ENCODE peak calls at places on chromosomes 6 and 20, in four cellular contexts. One of them, this sample, is unnamed.
A peak's percentile ranks its signal among the peaks of the same experiment; 100 is the strongest.

GRCh38 chr6:83884523-83884922 is 25.0 kb downstream of the CYB5R4 start:
- DNase-seq in stimulated activated CD8-positive, alpha-beta memory T cell treated with anti-CD3 and anti-CD28 coated beads, Interleukin-2, amount 100 ng/mL, for 1 hour: no peak
- DNase-seq in cardiac muscle cell: peak; percentile 68
- DNase-seq in fibroblast of pulmonary artery: peak; percentile 70
- DNase-seq in this sample: peak; percentile 21

GRCh38 chr20:49913399-49914047 is 1.8 kb downstream of the SPATA2 start:
- DNase-seq in fibroblast of pulmonary artery: no peak
- DNase-seq in stimulated activated CD8-positive, alpha-beta memory T cell treated with anti-CD3 and anti-CD28 coated beads, Interleukin-2, amount 100 ng/mL, for 1 hour: no peak
- DNase-seq in cardiac muscle cell: peak; percentile 31
- DNase-seq in this sample: no peak

GRCh38 chr6:138239774-138240173 is 21.5 kb upstream of the PBOV1 start:
- DNase-seq in cardiac muscle cell: no peak
- DNase-seq in fibroblast of pulmonary artery: no peak
- DNase-seq in stimulated activated CD8-positive, alpha-beta memory T cell treated with anti-CD3 and anti-CD28 coated beads, Interleukin-2, amount 100 ng/mL, for 1 hour: no peak
- DNase-seq in this sample: no peak

GRCh38 chr6:39449022-39449421 is 126.5 kb upstream of the KCNK16 start:
- DNase-seq in cardiac muscle cell: no peak
- DNase-seq in fibroblast of pulmonary artery: no peak
- DNase-seq in stimulated activated CD8-positive, alpha-beta memory T cell treated with anti-CD3 and anti-CD28 coated beads, Interleukin-2, amount 100 ng/mL, for 1 hour: no peak
- DNase-seq in this sample: no peak

GRCh38 chr6:3513416-3513815 is 56.6 kb upstream of the SLC22A23 start:
- DNase-seq in cardiac muscle cell: no peak
- DNase-seq in stimulated activated CD8-positive, alpha-beta memory T cell treated with anti-CD3 and anti-CD28 coated beads, Interleukin-2, amount 100 ng/mL, for 1 hour: no peak
- DNase-seq in fibroblast of pulmonary artery: no peak
- DNase-seq in this sample: no peak

GRCh38 chr6:139972116-139972515 is 597.7 kb upstream of the CITED2 start:
- DNase-seq in fibroblast of pulmonary artery: no peak
- DNase-seq in stimulated activated CD8-positive, alpha-beta memory T cell treated with anti-CD3 and anti-CD28 coated beads, Interleukin-2, amount 100 ng/mL, for 1 hour: no peak
- DNase-seq in cardiac muscle cell: no peak
- DNase-seq in this sample: no peak

GRCh38 chr20:23151885-23152284 is 65.8 kb upstream of the CD93 start:
- DNase-seq in stimulated activated CD8-positive, alpha-beta memory T cell treated with anti-CD3 and anti-CD28 coated beads, Interleukin-2, amount 100 ng/mL, for 1 hour: no peak
- DNase-seq in cardiac muscle cell: no peak
- DNase-seq in fibroblast of pulmonary artery: no peak
- DNase-seq in this sample: no peak

GRCh38 chr6:159074120-159074684 is 29.4 kb upstream of the TAGAP start:
- DNase-seq in fibroblast of pulmonary artery: peak; percentile 50
- DNase-seq in cardiac muscle cell: peak; percentile 63
- DNase-seq in stimulated activated CD8-positive, alpha-beta memory T cell treated with anti-CD3 and anti-CD28 coated beads, Interleukin-2, amount 100 ng/mL, for 1 hour: no peak
- DNase-seq in this sample: peak; percentile 42

GRCh38 chr6:324116-324728 is 31.9 kb downstream of the DUSP22 start:
- DNase-seq in cardiac muscle cell: no peak
- DNase-seq in stimulated activated CD8-positive, alpha-beta memory T cell treated with anti-CD3 and anti-CD28 coated beads, Interleukin-2, amount 100 ng/mL, for 1 hour: no peak
- DNase-seq in fibroblast of pulmonary artery: no peak
- DNase-seq in this sample: no peak

GRCh38 chr6:146429831-146430230 is 113.8 kb upstream of the RAB32 start:
- DNase-seq in stimulated activated CD8-positive, alpha-beta memory T cell treated with anti-CD3 and anti-CD28 coated beads, Interleukin-2, amount 100 ng/mL, for 1 hour: no peak
- DNase-seq in cardiac muscle cell: no peak
- DNase-seq in fibroblast of pulmonary artery: no peak
- DNase-seq in this sample: no peak

GRCh38 chr6:107695061-107695715 is 128.9 kb downstream of the SCML4 start:
- DNase-seq in stimulated activated CD8-positive, alpha-beta memory T cell treated with anti-CD3 and anti-CD28 coated beads, Interleukin-2, amount 100 ng/mL, for 1 hour: no peak
- DNase-seq in cardiac muscle cell: peak; percentile 30
- DNase-seq in fibroblast of pulmonary artery: peak; percentile 40
- DNase-seq in this sample: no peak

GRCh38 chr6:55182016-55182650 is 7.8 kb downstream of the HCRTR2 start:
- DNase-seq in fibroblast of pulmonary artery: no peak
- DNase-seq in stimulated activated CD8-positive, alpha-beta memory T cell treated with anti-CD3 and anti-CD28 coated beads, Interleukin-2, amount 100 ng/mL, for 1 hour: no peak
- DNase-seq in cardiac muscle cell: no peak
- DNase-seq in this sample: no peak

GRCh38 chr20:46463852-46464251 is 49.5 kb downstream of the ZNF334 start:
- DNase-seq in cardiac muscle cell: no peak
- DNase-seq in stimulated activated CD8-positive, alpha-beta memory T cell treated with anti-CD3 and anti-CD28 coated beads, Interleukin-2, amount 100 ng/mL, for 1 hour: no peak
- DNase-seq in fibroblast of pulmonary artery: no peak
- DNase-seq in this sample: no peak

GRCh38 chr6:44665143-44665542 is 277.6 kb downstream of the CDC5L start:
- DNase-seq in stimulated activated CD8-positive, alpha-beta memory T cell treated with anti-CD3 and anti-CD28 coated beads, Interleukin-2, amount 100 ng/mL, for 1 hour: no peak
- DNase-seq in cardiac muscle cell: no peak
- DNase-seq in fibroblast of pulmonary artery: no peak
- DNase-seq in this sample: no peak

GRCh38 chr6:54717849-54718455 is 128.6 kb upstream of the FAM83B start:
- DNase-seq in cardiac muscle cell: peak; percentile 63
- DNase-seq in stimulated activated CD8-positive, alpha-beta memory T cell treated with anti-CD3 and anti-CD28 coated beads, Interleukin-2, amount 100 ng/mL, for 1 hour: no peak
- DNase-seq in fibroblast of pulmonary artery: peak; percentile 64
- DNase-seq in this sample: peak; percentile 66

GRCh38 chr6:42896178-42896719 is 16.8 kb downstream of the RPL7L1 start:
- DNase-seq in fibroblast of pulmonary artery: no peak
- DNase-seq in cardiac muscle cell: no peak
- DNase-seq in stimulated activated CD8-positive, alpha-beta memory T cell treated with anti-CD3 and anti-CD28 coated beads, Interleukin-2, amount 100 ng/mL, for 1 hour: no peak
- DNase-seq in this sample: no peak

GRCh38 chr20:25296094-25297093 is 48.5 kb downstream of the PYGB start:
- DNase-seq in cardiac muscle cell: peak; percentile 13
- DNase-seq in fibroblast of pulmonary artery: no peak
- DNase-seq in stimulated activated CD8-positive, alpha-beta memory T cell treated with anti-CD3 and anti-CD28 coated beads, Interleukin-2, amount 100 ng/mL, for 1 hour: no peak
- DNase-seq in this sample: no peak

GRCh38 chr6:149235130-149235561 is 82.4 kb upstream of the TAB2 start:
- DNase-seq in fibroblast of pulmonary artery: peak; percentile 92
- DNase-seq in stimulated activated CD8-positive, alpha-beta memory T cell treated with anti-CD3 and anti-CD28 coated beads, Interleukin-2, amount 100 ng/mL, for 1 hour: no peak
- DNase-seq in cardiac muscle cell: peak; percentile 93
- DNase-seq in this sample: no peak

GRCh38 chr6:150698421-150698820 is 98.7 kb downstream of the PLEKHG1 start:
- DNase-seq in fibroblast of pulmonary artery: no peak
- DNase-seq in stimulated activated CD8-positive, alpha-beta memory T cell treated with anti-CD3 and anti-CD28 coated beads, Interleukin-2, amount 100 ng/mL, for 1 hour: no peak
- DNase-seq in cardiac muscle cell: no peak
- DNase-seq in this sample: no peak

GRCh38 chr6:54193560-54193959 is 82.3 kb downstream of the MLIP start:
- DNase-seq in stimulated activated CD8-positive, alpha-beta memory T cell treated with anti-CD3 and anti-CD28 coated beads, Interleukin-2, amount 100 ng/mL, for 1 hour: no peak
- DNase-seq in fibroblast of pulmonary artery: no peak
- DNase-seq in cardiac muscle cell: no peak
- DNase-seq in this sample: no peak

GRCh38 chr6:148231572-148231971 is 111.1 kb upstream of the SASH1 start:
- DNase-seq in fibroblast of pulmonary artery: peak; percentile 40
- DNase-seq in cardiac muscle cell: peak; percentile 13
- DNase-seq in stimulated activated CD8-positive, alpha-beta memory T cell treated with anti-CD3 and anti-CD28 coated beads, Interleukin-2, amount 100 ng/mL, for 1 hour: no peak
- DNase-seq in this sample: no peak

GRCh38 chr20:58667975-58668374 is 16.9 kb downstream of the STX16 start:
- DNase-seq in cardiac muscle cell: no peak
- DNase-seq in stimulated activated CD8-positive, alpha-beta memory T cell treated with anti-CD3 and anti-CD28 coated beads, Interleukin-2, amount 100 ng/mL, for 1 hour: no peak
- DNase-seq in fibroblast of pulmonary artery: no peak
- DNase-seq in this sample: no peak

GRCh38 chr6:43491750-43492661 is 14.6 kb downstream of the TJAP1 start:
- DNase-seq in cardiac muscle cell: peak; percentile 77
- DNase-seq in fibroblast of pulmonary artery: peak; percentile 69
- DNase-seq in stimulated activated CD8-positive, alpha-beta memory T cell treated with anti-CD3 and anti-CD28 coated beads, Interleukin-2, amount 100 ng/mL, for 1 hour: no peak
- DNase-seq in this sample: no peak

GRCh38 chr20:40689943-40690835 is 1.2 kb upstream of the MAFB start:
- DNase-seq in cardiac muscle cell: peak; percentile 93
- DNase-seq in stimulated activated CD8-positive, alpha-beta memory T cell treated with anti-CD3 and anti-CD28 coated beads, Interleukin-2, amount 100 ng/mL, for 1 hour: peak; percentile 20
- DNase-seq in fibroblast of pulmonary artery: peak; percentile 91
- DNase-seq in this sample: peak; percentile 90

GRCh38 chr20:63475209-63475608 is 2.8 kb upstream of the KCNQ2 start:
- DNase-seq in cardiac muscle cell: peak; percentile 44
- DNase-seq in fibroblast of pulmonary artery: peak; percentile 30
- DNase-seq in stimulated activated CD8-positive, alpha-beta memory T cell treated with anti-CD3 and anti-CD28 coated beads, Interleukin-2, amount 100 ng/mL, for 1 hour: no peak
- DNase-seq in this sample: no peak

GRCh38 chr6:134063966-134064445 is 11.6 kb upstream of the SLC2A12 start:
- DNase-seq in cardiac muscle cell: peak; percentile 86
- DNase-seq in fibroblast of pulmonary artery: peak; percentile 86
- DNase-seq in stimulated activated CD8-positive, alpha-beta memory T cell treated with anti-CD3 and anti-CD28 coated beads, Interleukin-2, amount 100 ng/mL, for 1 hour: peak; percentile 16
- DNase-seq in this sample: peak; percentile 64

GRCh38 chr6:6891074-6891754 is 216.5 kb upstream of the RREB1 start:
- DNase-seq in cardiac muscle cell: no peak
- DNase-seq in stimulated activated CD8-positive, alpha-beta memory T cell treated with anti-CD3 and anti-CD28 coated beads, Interleukin-2, amount 100 ng/mL, for 1 hour: no peak
- DNase-seq in fibroblast of pulmonary artery: no peak
- DNase-seq in this sample: no peak